ENCODE peak calls at places on chromosome 2, in six cellular contexts. M, S, Z, F, H and E are unnamed samples.

GRCh38 chr2:114661926-114662670 is 219.7 kb downstream of the DPP10 start:
- DNase-seq in F (no peak), S (peak), Z (no peak), H (peak), M (no peak), E (peak)

GRCh38 chr2:170362895-170363582 is 185.1 kb downstream of the MYO3B start:
- DNase-seq in M (no peak), H (no peak), S (no peak), F (no peak), Z (no peak), E (no peak)

GRCh38 chr2:161077367-161078210 is 82.6 kb upstream of the TANK start:
- DNase-seq in M (peak), H (no peak), S (no peak), Z (no peak), F (no peak), E (no peak)

GRCh38 chr2:219218279-219219112 is at the start of gene ABCB6:
- DNase-seq in F (peak), Z (peak), M (peak), H (peak), S (peak), E (peak)

GRCh38 chr2:237524631-237525030 is 37.6 kb downstream of the MLPH start:
- DNase-seq in F (no peak), H (no peak), S (no peak), M (no peak), Z (no peak), E (no peak)

GRCh38 chr2:101410716-101411115 is 23.4 kb upstream of the CREG2 start:
- DNase-seq in Z (no peak), S (no peak), H (no peak), M (no peak), F (no peak), E (no peak)

GRCh38 chr2:139992078-139992477 is 1211.9 kb upstream of the NXPH2 start:
- DNase-seq in S (no peak), F (no peak), H (no peak), Z (no peak), M (no peak), E (no peak)

GRCh38 chr2:122764019-122764418 is 1008.6 kb downstream of the TSN start:
- DNase-seq in S (no peak), F (no peak), Z (no peak), H (no peak), M (no peak), E (no peak)

GRCh38 chr2:237482485-237482884 is 4.6 kb upstream of the MLPH start:
- DNase-seq in M (peak), H (peak), F (no peak), S (peak), Z (no peak), E (peak)